ENCODE peak calls at places on chromosome 9, in six cellular contexts. O, P, M, V, U and N are unnamed samples.

GRCh38 chr9:94909250-94909894 is 182.9 kb downstream of the AOPEP start:
- DNase-seq in U (no peak), M (no peak), P (no peak), V (no peak), O (no peak), N (no peak)

GRCh38 chr9:93326654-93327053 is 124.8 kb upstream of the FAM120A start:
- DNase-seq in O (no peak), P (no peak), V (no peak), M (no peak), U (no peak), N (peak)

GRCh38 chr9:113317777-113318176 is 14.6 kb upstream of the RNF183 start:
- DNase-seq in P (no peak), V (no peak), M (no peak), O (no peak), U (no peak), N (no peak)

GRCh38 chr9:114004221-114004716 is 73.8 kb downstream of the AMBP start:
- DNase-seq in U (no peak), M (no peak), P (no peak), V (no peak), O (no peak), N (peak)

GRCh38 chr9:124559871-124560270 is 52.7 kb upstream of the NR5A1 start:
- DNase-seq in V (no peak), P (no peak), O (peak), U (no peak), M (no peak), N (no peak)

GRCh38 chr9:109797509-109797908 is 17.5 kb downstream of the PALM2AKAP2 start:
- DNase-seq in P (no peak), O (no peak), V (no peak), U (no peak), M (no peak), N (no peak)

GRCh38 chr9:128771094-128771721 is 519 bp downstream of the ZER1 start:
- DNase-seq in P (peak), M (peak), O (peak), U (no peak), V (peak), N (no peak)

GRCh38 chr9:27714388-27714787 is 141.1 kb upstream of the C9orf72 start:
- DNase-seq in O (no peak), U (no peak), P (no peak), V (peak), M (no peak), N (no peak)